ENCODE peak calls at places on chromosome 19, in four cellular contexts. Q is iPS DF 6.9; B is pancreas; N is CD8-positive, alpha-beta T cell. U is an unnamed sample.

GRCh38 chr19:5103061-5103701 is 134.3 kb downstream of the KDM4B start:
- DNase-seq in Q (no peak), B (peak; percentile 93), N (no peak), U (no peak)

GRCh38 chr19:1455336-1456120 is 5.6 kb downstream of the APC2 start:
- DNase-seq in Q (peak; percentile 87), B (peak; percentile 74), N (no peak), U (peak; percentile 44)

GRCh38 chr19:47228168-47228936 is 2.6 kb downstream of the BBC3 start:
- DNase-seq in Q (no peak), B (peak; percentile 57), N (peak; percentile 37), U (no peak)

GRCh38 chr19:13561461-13561860 is 55.2 kb upstream of the CACNA1A start:
- DNase-seq in Q (no peak), B (no peak), N (no peak), U (no peak)

GRCh38 chr19:50720181-50720920 is 749 bp upstream of the SHANK1 start:
- DNase-seq in Q (no peak), B (no peak), N (no peak), U (no peak)

GRCh38 chr19:29565171-29565570 is 39.4 kb downstream of the VSTM2B start:
- DNase-seq in Q (no peak), B (no peak), N (no peak), U (no peak)

GRCh38 chr19:10643968-10644290 is 10.2 kb upstream of the ILF3 start:
- DNase-seq in Q (no peak), B (no peak), N (no peak), U (no peak)

GRCh38 chr19:6271251-6271650 is 8.5 kb downstream of the MLLT1 start:
- DNase-seq in Q (no peak), B (no peak), N (no peak), U (no peak)

GRCh38 chr19:38375098-38375493 is 725 bp downstream of the PSMD8 start:
- DNase-seq in Q (no peak), B (no peak), N (no peak), U (no peak)

GRCh38 chr19:12788682-12789097 is 2.6 kb upstream of the JUNB start:
- DNase-seq in Q (no peak), B (peak; percentile 75), N (no peak), U (no peak)

GRCh38 chr19:29942404-29943261 is 594 bp downstream of the URI1 start:
- DNase-seq in Q (no peak), B (peak; percentile 58), N (peak; percentile 63), U (no peak)

GRCh38 chr19:3065675-3066357 is 3.5 kb upstream of the TLE5 start:
- DNase-seq in Q (no peak), B (peak; percentile 57), N (no peak), U (no peak)

GRCh38 chr19:54162241-54162805 is 2.8 kb upstream of the LENG1 start:
- DNase-seq in Q (no peak), B (peak; percentile 85), N (peak; percentile 67), U (no peak)

GRCh38 chr19:18906605-18907519 is 10.9 kb upstream of the CERS1 start:
- DNase-seq in Q (no peak), B (no peak), N (no peak), U (no peak)

GRCh38 chr19:41225238-41226052 is 6.4 kb downstream of the AXL start:
- DNase-seq in Q (no peak), B (peak; percentile 34), N (peak; percentile 16), U (peak; percentile 86)

GRCh38 chr19:49421039-49421877 is 2.0 kb downstream of the PTH2 start:
- DNase-seq in Q (peak; percentile 97), B (peak; percentile 62), N (no peak), U (no peak)

GRCh38 chr19:38267780-38268430 is 3.5 kb downstream of the SPINT2 start:
- DNase-seq in Q (no peak), B (peak; percentile 82), N (no peak), U (no peak)

GRCh38 chr19:21143846-21144245 is 2.0 kb downstream of the ZNF431 start:
- DNase-seq in Q (no peak), B (no peak), N (no peak), U (peak; percentile 80)

GRCh38 chr19:39401549-39402416 is 4.9 kb upstream of the ZFP36 start:
- DNase-seq in Q (no peak), B (no peak), N (peak; percentile 79), U (peak; percentile 89)

GRCh38 chr19:2802826-2803225 is 16.8 kb upstream of the ZNF554 start:
- DNase-seq in Q (no peak), B (no peak), N (no peak), U (no peak)

GRCh38 chr19:48060381-48060780 is 16.5 kb upstream of the CABP5 start:
- DNase-seq in Q (no peak), B (no peak), N (no peak), U (no peak)

GRCh38 chr19:45567609-45568008 is 17.0 kb downstream of the OPA3 start:
- DNase-seq in Q (no peak), B (no peak), N (no peak), U (no peak)

GRCh38 chr19:12665281-12665573 is 1.3 kb downstream of the MAN2B1 start:
- DNase-seq in Q (no peak), B (no peak), N (peak; percentile 37), U (no peak)

GRCh38 chr19:50926144-50926543 is 14.9 kb upstream of the KLK4 start:
- DNase-seq in Q (no peak), B (no peak), N (no peak), U (no peak)

DNA sequence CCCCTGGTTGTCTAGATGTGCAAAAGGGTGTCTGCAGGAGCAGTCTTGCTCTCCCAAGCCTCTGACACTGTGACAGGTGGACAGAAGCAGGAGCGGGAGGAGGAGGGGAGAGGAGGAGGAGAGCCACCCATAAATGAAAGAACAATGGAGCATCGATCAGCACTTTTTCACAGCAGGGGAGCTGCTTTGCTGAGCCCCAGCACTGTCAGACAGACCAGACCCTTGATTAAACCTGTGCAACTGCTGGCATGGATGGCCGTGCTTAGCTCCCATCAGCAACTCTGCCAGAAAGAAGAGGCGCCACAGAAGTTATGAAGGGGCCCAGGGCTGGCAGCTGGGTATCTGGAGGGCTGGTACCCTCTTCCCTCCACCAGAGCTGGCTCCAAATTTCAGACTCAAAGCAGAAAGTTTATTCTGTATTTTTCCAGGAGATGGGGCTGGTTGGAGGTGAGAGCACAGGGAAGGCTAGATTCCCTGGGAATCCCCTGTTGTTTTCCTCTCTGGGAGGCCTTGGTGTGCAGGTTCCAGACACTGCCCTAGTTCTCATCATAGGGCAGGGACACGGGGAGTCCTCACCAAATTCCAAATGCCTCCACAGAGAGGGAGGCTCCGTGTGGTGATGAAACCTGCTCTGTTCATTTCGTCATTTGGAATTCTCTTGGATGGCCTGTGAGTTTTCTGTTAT is 1192.2 kb downstream of the UQCRFS1 start:
- DNase-seq in Q (no peak), B (no peak), N (no peak), U (no peak)
- H3K27ac ChIP-seq in Q (no peak overlapping the region), B (no peak overlapping the region), N (no peak overlapping the region), U (no peak overlapping the region)

GRCh38 chr19:56721714-56722113 is 50.2 kb upstream of the ZNF835 start:
- DNase-seq in Q (no peak), B (no peak), N (no peak), U (no peak)
- H3K27ac ChIP-seq in Q (no peak overlapping the region), B (no peak overlapping the region), N (no peak overlapping the region), U (no peak overlapping the region)

GRCh38 chr19:33260628-33261418 is 35.2 kb upstream of the SLC7A10 start:
- DNase-seq in Q (no peak), B (no peak), N (no peak), U (no peak)
- H3K27ac ChIP-seq in Q (no peak overlapping the region), B (peak overlapping the region; percentile 46), N (no peak overlapping the region), U (no peak overlapping the region)

GRCh38 chr19:57389194-57389729 is 392 bp upstream of the ZNF548 start:
- DNase-seq in Q (no peak), B (no peak), N (no peak), U (no peak)
- H3K27ac ChIP-seq in Q (no peak overlapping the region), B (peak overlapping the region; percentile 78), N (peak overlapping the region; percentile 92), U (peak overlapping the region; percentile 53)

GRCh38 chr19:7533281-7533819 is 2.2 kb upstream of the PNPLA6 start:
- DNase-seq in Q (no peak), B (peak; percentile 65), N (no peak), U (no peak)

GRCh38 chr19:7534531-7534980 is 961 bp upstream of the PNPLA6 start:
- DNase-seq in Q (no peak), B (peak; percentile 57), N (no peak), U (no peak)

GRCh38 chr19:7535035-7535992 is at the start of gene PNPLA6:
- DNase-seq in Q (no peak), B (peak; percentile 96), N (peak; percentile 86), U (peak; percentile 74)

GRCh38 chr19:7533925-7534480 is 1.5 kb upstream of the PNPLA6 start:
- DNase-seq in Q (no peak), B (peak; percentile 88), N (peak; percentile 82), U (peak; percentile 34)

DNA sequence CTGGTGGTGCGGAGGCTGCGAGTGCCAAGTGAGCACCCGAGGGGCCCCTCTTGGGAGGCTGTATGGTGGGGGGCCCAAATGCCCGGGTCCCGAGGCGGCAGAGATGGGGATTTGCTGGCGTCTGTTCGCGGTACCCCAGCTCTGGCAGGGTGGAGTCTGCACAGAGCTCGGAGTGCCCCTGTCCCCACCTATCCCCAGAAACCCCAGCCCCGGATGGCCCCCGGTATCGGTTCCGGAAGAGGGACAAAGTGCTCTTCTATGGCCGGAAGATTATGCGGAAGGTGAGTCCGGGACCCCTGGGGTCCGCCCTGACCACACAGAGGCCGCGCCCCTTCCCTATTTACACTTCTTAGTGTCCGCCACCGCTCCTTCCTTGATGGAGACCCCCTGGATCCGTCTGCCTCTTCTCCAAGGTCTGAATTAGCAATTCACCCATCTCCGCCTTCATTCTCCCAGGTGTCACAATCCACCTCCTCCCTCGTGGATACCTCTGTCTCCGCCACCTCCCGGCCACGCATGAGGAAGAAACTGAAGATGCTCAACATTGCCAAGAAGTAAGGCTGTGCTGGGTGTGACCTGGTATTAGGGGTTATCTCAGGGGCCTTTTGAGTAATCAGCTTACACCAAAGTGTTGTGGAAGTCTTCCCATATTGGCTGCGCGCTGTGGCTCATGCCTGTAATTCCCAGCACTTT is 622 bp downstream of the PNPLA6 start:
- DNase-seq in Q (no peak), B (no peak), N (no peak), U (no peak)
- H3K27ac ChIP-seq in Q (no peak overlapping the region), B (no peak overlapping the region), N (peak overlapping the region; percentile 63), U (peak overlapping the region; percentile 65)

GRCh38 chr19:17686027-17686511 is 2.1 kb downstream of the UNC13A start:
- DNase-seq in Q (no peak), B (no peak), N (no peak), U (no peak)
- H3K27ac ChIP-seq in Q (no peak overlapping the region), B (no peak overlapping the region), N (no peak overlapping the region), U (no peak overlapping the region)

DNA sequence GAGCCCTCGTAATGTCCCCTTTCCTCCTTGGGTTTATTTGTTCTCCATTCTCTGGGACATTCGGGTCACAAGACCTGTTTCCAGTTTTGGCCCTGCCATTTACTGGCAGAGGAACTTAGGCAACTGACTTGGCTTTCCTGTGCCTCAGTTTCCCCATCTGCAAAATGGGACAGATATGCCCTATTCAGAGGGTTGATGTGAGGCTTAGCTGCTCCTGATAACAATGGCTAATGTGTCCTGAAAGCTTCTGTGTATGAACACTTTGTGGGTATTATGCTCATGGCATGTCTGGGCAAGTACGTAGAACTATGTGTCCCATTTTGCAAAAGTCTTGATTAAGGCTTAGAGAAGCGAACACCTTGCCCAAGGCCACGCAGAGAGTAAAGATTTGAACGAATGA is 1.0 kb downstream of the ZNF524 start:
- DNase-seq in Q (no peak), B (no peak), N (no peak), U (peak; percentile 68)
- H3K27ac ChIP-seq in Q (no peak overlapping the region), B (peak overlapping the region; percentile 97), N (no peak overlapping the region), U (peak overlapping the region; percentile 92)